ENCODE peak calls at places on chromosomes 4 and X, in six cellular contexts. One of them, this sample, is unnamed.

GRCh38 chr4:108991929-108992328 is 229.1 kb upstream of the ETNPPL start:
- DNase-seq in fibroblast of lung: peak
- DNase-seq in erythroblast: no peak
- DNase-seq in GM23248: peak
- DNase-seq in epithelial cell of esophagus: peak
- DNase-seq in T-helper 2 cell: no peak
- DNase-seq in this sample: no peak

GRCh38 chrX:55161581-55161980 is 58.6 kb upstream of the PAGE5 start:
- DNase-seq in fibroblast of lung: peak
- DNase-seq in erythroblast: no peak
- DNase-seq in GM23248: peak
- DNase-seq in epithelial cell of esophagus: no peak
- DNase-seq in T-helper 2 cell: no peak
- DNase-seq in this sample: no peak

GRCh38 chr4:42843694-42844093 is 48.8 kb upstream of the GRXCR1 start:
- DNase-seq in fibroblast of lung: no peak
- DNase-seq in erythroblast: no peak
- DNase-seq in GM23248: no peak
- DNase-seq in epithelial cell of esophagus: no peak
- DNase-seq in T-helper 2 cell: no peak
- DNase-seq in this sample: no peak

GRCh38 chr4:13430834-13431568 is 53.1 kb downstream of the RAB28 start:
- DNase-seq in fibroblast of lung: no peak
- DNase-seq in erythroblast: peak
- DNase-seq in GM23248: no peak
- DNase-seq in epithelial cell of esophagus: peak
- DNase-seq in T-helper 2 cell: no peak
- DNase-seq in this sample: no peak

GRCh38 chr4:115234405-115235093 is 121.1 kb upstream of the NDST4 start:
- DNase-seq in fibroblast of lung: no peak
- DNase-seq in erythroblast: peak
- DNase-seq in GM23248: peak
- DNase-seq in epithelial cell of esophagus: peak
- DNase-seq in T-helper 2 cell: no peak
- DNase-seq in this sample: peak

GRCh38 chr4:147509386-147509785 is 28.5 kb downstream of the EDNRA start:
- DNase-seq in fibroblast of lung: no peak
- DNase-seq in erythroblast: no peak
- DNase-seq in GM23248: no peak
- DNase-seq in epithelial cell of esophagus: no peak
- DNase-seq in T-helper 2 cell: no peak
- DNase-seq in this sample: no peak

GRCh38 chr4:109441858-109442480 is 8.4 kb downstream of the SEC24B start:
- DNase-seq in fibroblast of lung: no peak
- DNase-seq in erythroblast: no peak
- DNase-seq in GM23248: peak
- DNase-seq in epithelial cell of esophagus: peak
- DNase-seq in T-helper 2 cell: no peak
- DNase-seq in this sample: no peak

GRCh38 chrX:11431833-11432232 is 138.6 kb downstream of the AMELX start:
- DNase-seq in fibroblast of lung: no peak
- DNase-seq in erythroblast: no peak
- DNase-seq in GM23248: no peak
- DNase-seq in epithelial cell of esophagus: no peak
- DNase-seq in T-helper 2 cell: no peak
- DNase-seq in this sample: no peak

GRCh38 chrX:47587906-47588735 is 5.9 kb downstream of the TIMP1 start:
- DNase-seq in fibroblast of lung: no peak
- DNase-seq in erythroblast: no peak
- DNase-seq in GM23248: no peak
- DNase-seq in epithelial cell of esophagus: no peak
- DNase-seq in T-helper 2 cell: no peak
- DNase-seq in this sample: no peak

GRCh38 chr4:45147866-45148265 is 421.5 kb upstream of the GNPDA2 start:
- DNase-seq in fibroblast of lung: no peak
- DNase-seq in erythroblast: no peak
- DNase-seq in GM23248: peak
- DNase-seq in epithelial cell of esophagus: peak
- DNase-seq in T-helper 2 cell: no peak
- DNase-seq in this sample: no peak

GRCh38 chr4:71230613-71231012 is 108.2 kb upstream of the SLC4A4 start:
- DNase-seq in fibroblast of lung: no peak
- DNase-seq in erythroblast: no peak
- DNase-seq in GM23248: no peak
- DNase-seq in epithelial cell of esophagus: no peak
- DNase-seq in T-helper 2 cell: no peak
- DNase-seq in this sample: no peak

GRCh38 chr4:174467107-174467506 is 55.2 kb downstream of the HPGD start:
- DNase-seq in fibroblast of lung: no peak
- DNase-seq in erythroblast: no peak
- DNase-seq in GM23248: no peak
- DNase-seq in epithelial cell of esophagus: peak
- DNase-seq in T-helper 2 cell: no peak
- DNase-seq in this sample: no peak

GRCh38 chrX:133391116-133391515 is 24.2 kb downstream of the GPC4 start:
- DNase-seq in fibroblast of lung: peak
- DNase-seq in erythroblast: no peak
- DNase-seq in GM23248: no peak
- DNase-seq in epithelial cell of esophagus: no peak
- DNase-seq in T-helper 2 cell: no peak
- DNase-seq in this sample: no peak

GRCh38 chr4:57265831-57266582 is 155.8 kb upstream of the IGFBP7 start:
- DNase-seq in fibroblast of lung: no peak
- DNase-seq in erythroblast: no peak
- DNase-seq in GM23248: peak
- DNase-seq in epithelial cell of esophagus: no peak
- DNase-seq in T-helper 2 cell: no peak
- DNase-seq in this sample: no peak

GRCh38 chrX:15683193-15683592 is 18.6 kb upstream of the CLTRN start:
- DNase-seq in fibroblast of lung: no peak
- DNase-seq in erythroblast: peak
- DNase-seq in GM23248: no peak
- DNase-seq in epithelial cell of esophagus: no peak
- DNase-seq in T-helper 2 cell: no peak
- DNase-seq in this sample: no peak

GRCh38 chrX:1442724-1443367 is 9.9 kb downstream of the ASMTL start:
- DNase-seq in fibroblast of lung: no peak
- DNase-seq in erythroblast: no peak
- DNase-seq in GM23248: no peak
- DNase-seq in epithelial cell of esophagus: no peak
- DNase-seq in T-helper 2 cell: no peak
- DNase-seq in this sample: no peak

GRCh38 chr4:122508083-122508482 is 51.6 kb upstream of the IL2 start:
- DNase-seq in fibroblast of lung: no peak
- DNase-seq in erythroblast: no peak
- DNase-seq in GM23248: peak
- DNase-seq in epithelial cell of esophagus: peak
- DNase-seq in T-helper 2 cell: no peak
- DNase-seq in this sample: no peak

GRCh38 chr4:40452490-40452813 is 117.3 kb downstream of the CHRNA9 start:
- DNase-seq in fibroblast of lung: no peak
- DNase-seq in erythroblast: no peak
- DNase-seq in GM23248: no peak
- DNase-seq in epithelial cell of esophagus: no peak
- DNase-seq in T-helper 2 cell: no peak
- DNase-seq in this sample: no peak

GRCh38 chr4:531076-531475 is 32.1 kb downstream of the PIGG start:
- DNase-seq in fibroblast of lung: no peak
- DNase-seq in erythroblast: no peak
- DNase-seq in GM23248: no peak
- DNase-seq in epithelial cell of esophagus: no peak
- DNase-seq in T-helper 2 cell: no peak
- DNase-seq in this sample: no peak

GRCh38 chrX:63436865-63437264 is 85.7 kb upstream of the SPIN4 start:
- DNase-seq in fibroblast of lung: no peak
- DNase-seq in erythroblast: no peak
- DNase-seq in GM23248: no peak
- DNase-seq in epithelial cell of esophagus: no peak
- DNase-seq in T-helper 2 cell: no peak
- DNase-seq in this sample: no peak

GRCh38 chr4:10134141-10134540 is 17.5 kb upstream of the WDR1 start:
- DNase-seq in fibroblast of lung: no peak
- DNase-seq in erythroblast: no peak
- DNase-seq in GM23248: no peak
- DNase-seq in epithelial cell of esophagus: no peak
- DNase-seq in T-helper 2 cell: no peak
- DNase-seq in this sample: no peak

GRCh38 chrX:108323751-108324150 is 114.5 kb downstream of the COL4A6 start:
- DNase-seq in fibroblast of lung: no peak
- DNase-seq in erythroblast: no peak
- DNase-seq in GM23248: no peak
- DNase-seq in epithelial cell of esophagus: no peak
- DNase-seq in T-helper 2 cell: no peak
- DNase-seq in this sample: no peak

This sample was measured in T-helper 1 cell.